ENCODE peak calls at places on chromosomes 5 and 9, in seven cellular contexts. J is PC-9, W is AG04450, L is uterus, G is dorsolateral prefrontal cortex, X is GM06990, I is lower leg skin. P is an unnamed sample.
A peak's percentile ranks its signal among the peaks of the same experiment; 100 is the strongest.

GRCh38 chr9:123063172-123063508 is 29.7 kb downstream of the GPR21 start:
- DNase-seq in L (no peak), G (no peak), J (no peak), I (no peak), X (no peak), W (peak; percentile 64), P (no peak)

GRCh38 chr9:89505795-89506385 is 8.0 kb upstream of the SEMA4D start:
- DNase-seq in I (no peak), J (no peak), W (no peak), L (no peak), G (no peak), X (no peak), P (no peak)

GRCh38 chr9:81631213-81631745 is 58.1 kb downstream of the TLE1 start:
- DNase-seq in J (no peak), X (no peak), L (no peak), G (no peak), W (no peak), I (no peak), P (no peak)

GRCh38 chr9:105858284-105858683 is 163.9 kb downstream of the TMEM38B start:
- DNase-seq in X (no peak), W (no peak), I (no peak), G (no peak), L (no peak), J (no peak), P (no peak)

GRCh38 chr5:109705596-109705995 is 15.9 kb downstream of the MAN2A1 start:
- DNase-seq in G (no peak), J (no peak), I (no peak), X (no peak), L (no peak), W (no peak), P (no peak)

GRCh38 chr9:133210202-133210532 is 1.1 kb upstream of the OBP2B start:
- DNase-seq in J (peak; percentile 61), G (no peak), X (no peak), I (no peak), W (no peak), L (no peak), P (no peak)

GRCh38 chr5:54643679-54644078 is 126.1 kb downstream of the SNX18 start:
- DNase-seq in G (no peak), W (no peak), L (no peak), I (no peak), X (no peak), J (no peak), P (peak; percentile 59)

GRCh38 chr5:118531276-118531675 is 457.1 kb downstream of the DTWD2 start:
- DNase-seq in G (no peak), W (no peak), I (no peak), L (no peak), J (no peak), X (no peak), P (no peak)

GRCh38 chr9:114096041-114096511 is 3.0 kb downstream of the KIF12 start:
- DNase-seq in J (no peak), L (peak; percentile 14), G (no peak), I (no peak), W (no peak), X (no peak), P (no peak)

GRCh38 chr5:149452665-149453617 is 73.8 kb upstream of the IL17B start:
- DNase-seq in G (no peak), X (no peak), I (peak; percentile 53), W (peak; percentile 78), J (no peak), L (peak; percentile 83), P (no peak)

GRCh38 chr5:53326420-53327153 is 153.8 kb upstream of the FST start:
- DNase-seq in X (no peak), I (no peak), J (no peak), G (no peak), W (no peak), L (no peak), P (no peak)

GRCh38 chr9:87668222-87668621 is 57.7 kb upstream of the CTSL start:
- DNase-seq in G (no peak), L (no peak), X (no peak), I (no peak), W (no peak), J (no peak), P (no peak)

GRCh38 chr5:151470440-151470839 is 23.0 kb downstream of the SLC36A1 start:
- DNase-seq in I (no peak), G (no peak), L (no peak), J (no peak), X (no peak), W (no peak), P (no peak)

GRCh38 chr5:164224772-164225171 is 719.4 kb downstream of the MAT2B start:
- DNase-seq in J (no peak), X (no peak), W (no peak), G (no peak), L (no peak), I (no peak), P (no peak)

GRCh38 chr5:2250365-2250950 is 367.7 kb upstream of the IRX4 start:
- DNase-seq in I (no peak), L (no peak), J (no peak), W (no peak), X (no peak), G (no peak), P (no peak)

GRCh38 chr5:134458234-134458633 is 46.6 kb upstream of the CDKN2AIPNL start:
- DNase-seq in X (no peak), G (no peak), L (peak; percentile 38), J (no peak), I (peak; percentile 45), W (no peak), P (peak; percentile 52)

GRCh38 chr5:125210241-125210947 is 464.0 kb upstream of the ZNF608 start:
- DNase-seq in G (no peak), X (no peak), I (no peak), L (no peak), W (no peak), J (no peak), P (no peak)

GRCh38 chr5:114449836-114450515 is 88.1 kb downstream of the KCNN2 start:
- DNase-seq in L (peak; percentile 58), G (peak; percentile 83), J (peak; percentile 38), W (peak; percentile 23), I (peak; percentile 30), X (peak; percentile 80), P (no peak)

GRCh38 chr5:103439007-103439406 is 123.6 kb downstream of the NUDT12 start:
- DNase-seq in I (no peak), J (no peak), L (no peak), X (no peak), G (no peak), W (no peak), P (no peak)

GRCh38 chr9:113654605-113655193 is 191.2 kb downstream of the RGS3 start:
- DNase-seq in W (no peak), L (peak; percentile 73), J (no peak), X (no peak), G (no peak), I (no peak), P (no peak)

DNA sequence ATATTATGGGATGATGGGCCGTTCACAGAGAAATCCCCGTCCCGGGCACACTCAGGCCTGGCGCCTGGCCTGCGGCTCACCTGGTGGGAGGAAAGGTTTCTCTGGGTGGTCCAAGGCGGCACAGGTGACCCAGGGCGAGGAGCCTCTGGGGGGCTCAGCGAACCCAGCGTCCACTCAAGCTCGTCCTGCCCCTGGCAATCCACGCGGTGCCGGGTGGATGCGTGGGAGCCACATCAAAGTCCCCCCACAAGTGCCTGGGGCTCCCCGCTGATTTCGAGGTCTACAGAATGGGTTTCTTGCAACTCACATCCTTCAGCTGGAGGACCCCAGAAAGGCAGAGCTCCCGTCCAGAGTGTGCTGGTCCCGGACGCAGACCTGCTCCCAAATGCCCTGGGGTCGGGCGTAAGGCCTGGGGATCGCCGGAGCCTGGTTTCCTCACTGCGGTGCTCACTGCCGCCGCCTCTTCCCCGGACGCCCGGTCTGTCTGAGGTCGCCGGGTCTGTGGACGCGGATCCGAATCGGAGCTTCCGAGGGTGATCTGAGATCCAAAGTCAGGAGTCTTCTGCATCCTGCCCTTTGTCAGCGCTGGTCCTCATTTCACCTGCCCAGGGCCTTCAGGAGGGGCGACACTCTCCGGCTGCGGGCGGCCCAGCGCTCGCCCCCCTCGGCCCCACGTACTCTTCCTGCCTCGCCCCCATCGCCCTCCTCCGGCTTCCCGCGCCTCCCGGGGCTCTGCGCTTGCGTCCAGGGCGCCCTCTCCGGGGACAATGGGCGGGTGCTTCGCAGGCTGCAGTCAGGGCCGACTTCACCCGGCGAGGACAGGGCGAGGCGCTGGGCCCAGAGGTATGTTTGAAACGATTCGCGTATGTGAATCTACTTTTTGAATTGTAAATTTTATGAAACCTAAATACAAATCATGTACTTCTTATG is 20.0 kb upstream of the RUFY1 start:
- DNase-seq in X (peak; percentile 85), J (no peak), G (peak; percentile 51), I (no peak), W (no peak), L (peak; percentile 67), P (no peak)
- H3K4me3 ChIP-seq in X (peak overlapping the region; percentile 46), J (no peak overlapping the region), G (peak overlapping the region; percentile 28), I (no peak overlapping the region), W (peak overlapping the region; percentile 38), L (peak overlapping the region; percentile 33), P (peak overlapping the region; percentile 44)

GRCh38 chr9:131180454-131180853 is 55.1 kb downstream of the NUP214 start:
- DNase-seq in I (no peak), X (no peak), W (peak; percentile 90), J (no peak), G (no peak), L (no peak), P (no peak)

GRCh38 chr9:131179561-131180219 is 54.3 kb downstream of the NUP214 start:
- DNase-seq in W (peak; percentile 85), X (no peak), I (no peak), L (no peak), J (no peak), G (no peak), P (peak; percentile 19)

GRCh38 chr9:131178382-131178781 is 53.0 kb downstream of the NUP214 start:
- DNase-seq in I (peak; percentile 41), W (peak; percentile 74), G (peak; percentile 71), J (peak; percentile 37), L (peak; percentile 43), X (peak; percentile 39), P (no peak)

GRCh38 chr9:131178895-131179294 is 53.5 kb downstream of the NUP214 start:
- DNase-seq in W (no peak), G (no peak), J (no peak), L (no peak), I (no peak), X (no peak), P (no peak)

GRCh38 chr9:131181091-131181681 is 55.8 kb downstream of the NUP214 start:
- DNase-seq in X (no peak), G (no peak), W (no peak), J (no peak), I (no peak), L (no peak), P (no peak)
- TF ChIP-seq CTCF in X (no peak), G (peak; percentile 19), W (peak; percentile 2), J (peak; percentile 52), I (no peak), L (no peak), P (peak; percentile 22)

GRCh38 chr9:27851858-27852257 is 278.6 kb upstream of the C9orf72 start:
- DNase-seq in W (no peak), I (no peak), X (no peak), L (no peak), J (no peak), G (no peak), P (no peak)
- H3K4me3 ChIP-seq in W (no peak overlapping the region), I (no peak overlapping the region), X (no peak overlapping the region), L (no peak overlapping the region), J (no peak overlapping the region), G (no peak overlapping the region), P (no peak overlapping the region)

DNA sequence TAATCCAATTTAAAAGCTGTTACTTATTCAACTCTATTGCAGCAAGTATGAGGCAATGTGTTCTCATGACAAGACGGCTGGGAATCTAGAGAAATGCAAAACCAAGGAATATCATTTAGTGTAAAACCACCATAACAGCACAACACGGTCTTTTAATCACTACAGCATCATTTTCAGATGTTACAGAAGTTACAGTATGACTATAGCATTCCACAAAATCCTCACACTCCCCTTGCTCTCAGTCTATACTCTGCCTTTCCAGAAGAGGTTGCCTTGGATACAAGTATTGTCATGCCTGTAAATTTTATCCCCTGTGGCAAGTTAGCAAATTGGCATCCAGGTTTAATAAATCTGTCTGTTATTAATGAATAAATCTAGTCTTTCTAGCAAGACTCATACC is 28.6 kb upstream of the TAS2R1 start:
- DNase-seq in G (no peak), L (no peak), X (no peak), W (no peak), I (no peak), J (no peak), P (no peak)
- TF ChIP-seq CTCF in G (no peak), L (no peak), X (no peak), W (no peak), I (no peak), J (no peak), P (no peak)

P was measured in epithelial cell of proximal tubule.